ENCODE peak calls at places on chromosome 1, in six cellular contexts. S is neural progenitor cell, O is left ventricle myocardium inferior, N is tibial artery, I is PC-3, V is heart left ventricle. L is an unnamed sample.

GRCh38 chr1:53025034-53025777 is 36.8 kb upstream of the PODN start:
- DNase-seq in V (peak; percentile 57), S (peak; percentile 26), I (no peak), O (peak; percentile 31), N (peak; percentile 72), L (peak; percentile 69)

GRCh38 chr1:177863776-177864175 is 106.1 kb downstream of the SEC16B start:
- DNase-seq in O (no peak), N (no peak), S (no peak), V (no peak), I (no peak), L (no peak)

GRCh38 chr1:171494086-171494485 is 8.8 kb downstream of the PRRC2C start:
- DNase-seq in O (no peak), I (no peak), V (no peak), N (no peak), S (no peak), L (no peak)

GRCh38 chr1:98739762-98740161 is 78.2 kb downstream of the SNX7 start:
- DNase-seq in I (no peak), N (no peak), O (no peak), V (no peak), S (no peak), L (no peak)

GRCh38 chr1:170533331-170533730 is 1.4 kb downstream of the GORAB start:
- DNase-seq in V (no peak), I (no peak), O (no peak), S (no peak), N (no peak), L (no peak)

GRCh38 chr1:237562247-237562823 is 328.4 kb downstream of the ZP4 start:
- DNase-seq in I (peak; percentile 84), V (no peak), S (peak; percentile 90), N (no peak), O (no peak), L (no peak)

GRCh38 chr1:34113887-34114286 is 51.1 kb downstream of the CSMD2 start:
- DNase-seq in I (peak; percentile 45), N (no peak), O (no peak), S (peak; percentile 68), V (no peak), L (no peak)

GRCh38 chr1:161115132-161115711 is 2.6 kb downstream of the PFDN2 start:
- DNase-seq in N (no peak), S (no peak), O (no peak), I (peak; percentile 99), V (no peak), L (no peak)

GRCh38 chr1:151972533-151973270 is 21.0 kb downstream of the S100A10 start:
- DNase-seq in S (peak; percentile 22), V (no peak), N (no peak), I (peak; percentile 91), O (no peak), L (peak; percentile 50)

GRCh38 chr1:182242641-182243040 is 148.9 kb downstream of the GLUL start:
- DNase-seq in O (no peak), I (no peak), V (no peak), S (no peak), N (no peak), L (no peak)

GRCh38 chr1:156428772-156429288 is 59.8 kb downstream of the RHBG start:
- DNase-seq in N (no peak), S (no peak), I (no peak), O (no peak), V (no peak), L (no peak)

GRCh38 chr1:101567582-101568189 is 330.9 kb downstream of the S1PR1 start:
- DNase-seq in V (no peak), S (peak; percentile 58), I (peak; percentile 51), N (no peak), O (peak; percentile 15), L (peak; percentile 51)

GRCh38 chr1:23069149-23069548 is 49.9 kb downstream of the KDM1A start:
- DNase-seq in I (no peak), V (no peak), N (no peak), S (no peak), O (no peak), L (no peak)

GRCh38 chr1:82464362-82464931 is 663.7 kb downstream of the ADGRL2 start:
- DNase-seq in V (peak; percentile 44), I (peak; percentile 48), O (peak; percentile 18), S (peak; percentile 6), N (no peak), L (peak; percentile 19)

GRCh38 chr1:3453891-3454810 is at the start of gene ARHGEF16:
- DNase-seq in V (peak; percentile 64), S (peak; percentile 91), I (peak; percentile 91), N (no peak), O (peak; percentile 54), L (peak; percentile 77)

GRCh38 chr1:5376538-5377247 is 615.5 kb downstream of the NPHP4 start:
- DNase-seq in S (no peak), O (no peak), I (no peak), N (no peak), V (no peak), L (no peak)

GRCh38 chr1:14326857-14327256 is 271.6 kb upstream of the KAZN start:
- DNase-seq in V (no peak), O (no peak), I (no peak), N (no peak), S (no peak), L (no peak)

GRCh38 chr1:77945345-77945744 is 33.5 kb downstream of the FUBP1 start:
- DNase-seq in I (no peak), N (no peak), O (no peak), V (no peak), S (no peak), L (no peak)

GRCh38 chr1:27536767-27537166 is 46.8 kb upstream of the WASF2 start:
- DNase-seq in N (peak; percentile 87), I (no peak), V (peak; percentile 87), O (peak; percentile 73), S (peak; percentile 79), L (peak; percentile 55)

GRCh38 chr1:36787312-36787711 is 247.0 kb downstream of the GRIK3 start:
- DNase-seq in V (no peak), I (no peak), N (no peak), O (no peak), S (no peak), L (peak; percentile 19)

GRCh38 chr1:198462365-198463025 is 78.0 kb downstream of the ATP6V1G3 start:
- DNase-seq in N (no peak), V (no peak), I (peak; percentile 80), S (no peak), O (no peak), L (no peak)

GRCh38 chr1:149962039-149962647 is 25.5 kb upstream of the MTMR11 start:
- DNase-seq in V (no peak), O (no peak), N (no peak), I (peak; percentile 89), S (peak; percentile 74), L (peak; percentile 70)

GRCh38 chr1:187244623-187245022 is 415.9 kb downstream of the PLA2G4A start:
- DNase-seq in N (no peak), O (no peak), I (peak; percentile 56), S (no peak), V (no peak), L (peak; percentile 73)

GRCh38 chr1:231702804-231703203 is 76.2 kb downstream of the DISC1 start:
- DNase-seq in I (peak; percentile 48), N (no peak), O (no peak), V (no peak), S (no peak), L (no peak)

GRCh38 chr1:179448429-179449149 is 82.8 kb downstream of the AXDND1 start:
- DNase-seq in I (no peak), O (no peak), V (peak; percentile 34), N (no peak), S (no peak), L (no peak)

GRCh38 chr1:231705860-231706553 is 79.4 kb downstream of the DISC1 start:
- DNase-seq in I (no peak), O (no peak), N (no peak), V (no peak), S (no peak), L (no peak)

GRCh38 chr1:166464333-166464732 is 297.5 kb upstream of the FAM78B start:
- DNase-seq in O (no peak), N (no peak), V (no peak), S (no peak), I (no peak), L (no peak)

DNA sequence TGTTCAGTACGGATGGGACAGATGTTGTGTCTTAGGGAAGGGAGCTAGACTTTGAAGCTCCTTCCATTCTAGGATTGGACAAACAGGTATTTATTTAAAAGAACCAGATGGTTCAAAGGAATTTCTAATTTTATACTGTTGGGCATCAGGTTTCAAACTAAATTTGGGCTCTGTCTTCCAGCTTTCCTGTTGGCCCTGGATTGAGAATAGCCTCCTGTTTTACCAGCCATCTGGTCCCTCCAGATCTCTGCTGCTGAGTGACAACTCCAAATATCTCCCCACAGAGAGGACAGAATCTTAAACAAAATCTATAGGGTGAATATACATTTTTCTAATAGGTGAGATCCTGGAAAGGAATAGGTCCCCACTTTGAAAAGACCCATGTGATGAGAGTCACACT is 52.5 kb upstream of the CNIH3 start:
- DNase-seq in N (no peak), O (no peak), I (no peak), S (no peak), V (no peak), L (no peak)
- H3K4me1 ChIP-seq in N (no peaks in the 10 kb centered on the region), O (no peaks in the 10 kb centered on the region), I (peaks cover 68% of the 10 kb centered on the region), S (no peaks in the 10 kb centered on the region), V (no peaks in the 10 kb centered on the region), L (no peaks in the 10 kb centered on the region)

DNA sequence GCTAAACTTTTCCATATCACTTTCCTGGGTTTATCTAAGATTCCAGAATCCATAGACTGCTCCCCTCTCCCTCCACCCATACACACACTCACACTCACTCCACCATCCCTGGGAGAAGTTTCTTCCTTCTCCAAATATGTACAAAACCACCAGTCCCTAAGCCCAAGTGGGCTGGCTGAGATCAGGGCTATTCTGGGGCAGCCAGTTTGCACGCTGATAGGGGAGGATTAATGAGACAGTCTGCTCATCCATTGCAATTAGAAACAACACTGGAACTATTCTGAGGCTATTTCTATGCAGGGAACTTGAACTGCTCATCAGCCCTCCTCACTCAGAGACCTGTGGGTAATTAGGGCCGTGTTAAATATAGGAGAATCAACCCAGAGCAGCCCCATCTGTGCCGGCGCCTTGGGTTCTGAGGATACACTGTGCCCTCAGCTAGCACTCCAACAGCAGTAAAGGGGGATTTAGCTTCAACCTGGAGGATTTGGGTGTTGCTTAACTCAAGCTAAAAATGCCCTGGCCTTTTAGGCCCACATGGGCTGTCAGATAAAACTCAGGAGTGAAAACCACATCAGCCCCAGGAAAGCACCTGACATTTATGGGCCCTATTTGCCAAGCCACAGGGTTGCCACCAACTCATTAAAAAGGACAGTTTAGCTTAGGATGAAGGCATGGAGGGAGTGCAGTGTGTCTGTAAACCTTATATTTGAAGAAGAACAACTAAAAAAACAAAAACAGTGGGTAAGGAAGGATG is 54.0 kb downstream of the DUSP10 start:
- DNase-seq in I (no peak), N (no peak), S (no peak), V (no peak), O (no peak), L (no peak)
- H3K4me3 ChIP-seq in I (no peak overlapping the region), N (no peak overlapping the region), S (no peak overlapping the region), V (no peak overlapping the region), O (no peak overlapping the region), L (no peak overlapping the region)

GRCh38 chr1:63674238-63674864 is 81.1 kb downstream of the PGM1 start:
- DNase-seq in S (peak; percentile 81), O (peak; percentile 67), I (peak; percentile 96), V (peak; percentile 81), N (peak; percentile 84), L (peak; percentile 88)
- TF ChIP-seq CTCF in S (peak; percentile 76), O (peak; percentile 74), I (peak; percentile 89), V (no peak), N (peak; percentile 75), L (peak; percentile 62)

DNA sequence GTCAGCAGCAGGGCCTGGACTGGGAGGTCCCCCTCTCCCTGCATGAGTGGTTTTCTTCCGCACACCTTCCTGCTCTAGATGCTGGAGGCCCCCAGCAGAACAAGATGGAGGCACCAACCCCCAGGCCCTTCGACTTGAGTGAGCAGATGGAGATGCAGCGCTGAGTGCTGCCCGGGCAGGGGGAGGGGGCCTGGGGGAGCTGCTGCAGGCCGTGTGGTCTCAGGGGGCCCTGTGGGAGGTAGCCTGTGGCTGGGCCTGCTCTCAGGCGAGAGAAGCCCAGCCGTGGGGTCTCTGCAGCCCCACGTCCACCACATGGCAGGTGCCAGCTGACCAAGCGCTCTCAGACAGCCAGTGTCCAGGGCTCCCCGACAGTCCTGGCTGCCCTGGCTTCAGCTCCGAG is 1.2 kb upstream of the FAAP20 start:
- DNase-seq in O (no peak), V (no peak), S (no peak), N (no peak), I (no peak), L (no peak)
- H3K4me1 ChIP-seq in O (peaks cover 73% of the 10 kb centered on the region), V (peaks cover 19% of the 10 kb centered on the region), S (peaks cover 13% of the 10 kb centered on the region), N (peaks cover 68% of the 10 kb centered on the region), I (peaks cover 57% of the 10 kb centered on the region), L (peaks cover 39% of the 10 kb centered on the region)